ENCODE peak calls at places on chromosomes 13 and 19, in eight cellular contexts. J, P, F, Y, A, R, Z and S are unnamed samples.

GRCh38 chr19:35516310-35516709 is 2.9 kb upstream of the DMKN start:
- DNase-seq in P (no peak), Y (no peak), J (no peak), A (no peak), Z (no peak), F (no peak), R (no peak), S (no peak)

GRCh38 chr19:7550987-7551761 is 15.7 kb downstream of the PNPLA6 start:
- DNase-seq in R (no peak), Y (peak), A (peak), Z (no peak), F (no peak), J (peak), P (no peak), S (peak)

GRCh38 chr13:26050568-26051230 is 1.1 kb downstream of the SHISA2 start:
- DNase-seq in P (no peak), R (no peak), Z (no peak), F (no peak), J (no peak), Y (no peak), A (peak), S (peak)

GRCh38 chr13:50359779-50360178 is 344.5 kb downstream of the KCNRG start:
- DNase-seq in P (no peak), F (no peak), Y (no peak), J (no peak), R (no peak), Z (no peak), A (no peak), S (no peak)

GRCh38 chr13:102373221-102373620 is 28.6 kb downstream of the FGF14 start:
- DNase-seq in F (no peak), J (no peak), Y (no peak), Z (no peak), P (no peak), R (no peak), A (no peak), S (no peak)

GRCh38 chr19:38039966-38040365 is 133.0 kb downstream of the SIPA1L3 start:
- DNase-seq in F (no peak), Y (peak), A (no peak), R (peak), Z (peak), J (peak), P (no peak), S (peak)

GRCh38 chr19:35110974-35111373 is 4.6 kb upstream of the FXYD3 start:
- DNase-seq in Y (no peak), F (no peak), R (no peak), A (no peak), P (no peak), Z (no peak), J (no peak), S (no peak)

GRCh38 chr19:17219286-17219685 is 4.1 kb downstream of the USE1 start:
- DNase-seq in Y (no peak), F (no peak), R (no peak), A (no peak), Z (no peak), J (no peak), P (no peak), S (no peak)

GRCh38 chr19:5470264-5470671 is 15.1 kb downstream of the ZNRF4 start:
- DNase-seq in F (no peak), J (no peak), Z (no peak), R (no peak), P (no peak), Y (peak), A (peak), S (no peak)

GRCh38 chr19:18390075-18390909 is 4.3 kb downstream of the GDF15 start:
- DNase-seq in A (no peak), R (no peak), P (no peak), F (no peak), Z (peak), J (no peak), Y (no peak), S (no peak)

DNA sequence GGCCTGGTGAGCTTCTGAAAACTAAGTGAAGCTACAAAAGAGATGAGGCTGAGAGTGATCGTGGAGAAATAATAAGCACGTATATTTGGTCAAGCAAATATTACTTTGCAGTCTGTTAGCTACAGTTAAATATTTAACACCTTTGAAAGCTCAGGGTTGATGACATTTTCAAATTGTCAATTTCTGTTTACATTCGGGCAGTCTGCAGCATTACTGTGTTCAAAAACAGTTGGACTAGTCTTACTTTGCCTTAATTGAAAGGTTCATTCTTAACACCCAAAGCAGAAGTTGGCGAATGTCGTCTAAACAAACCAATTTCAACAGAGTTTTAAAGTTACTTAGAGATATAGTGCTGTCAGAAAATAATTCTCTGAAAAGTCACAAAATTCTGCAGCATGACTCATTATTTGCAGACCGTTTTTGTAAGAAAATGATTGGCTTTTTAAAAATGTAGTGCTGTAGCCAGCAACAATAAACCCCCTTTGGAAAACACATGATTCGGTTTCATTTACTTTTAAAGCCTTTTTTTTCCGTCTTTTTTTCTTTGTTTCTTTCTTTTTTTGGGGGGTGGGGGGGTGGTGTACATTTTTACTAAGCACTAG is 549.0 kb downstream of the GPC6 start:
- DNase-seq in Z (peak), A (no peak), F (no peak), P (no peak), J (peak), R (peak), Y (no peak), S (peak)
- TF ChIP-seq CTCF in Z (no peak), A (no peak), F (no peak), P (no peak), J (no peak), R (no peak), Y (no peak), S (no peak)

GRCh38 chr13:69524459-69525155 is 583.0 kb upstream of the ATXN8OS start:
- DNase-seq in A (no peak), F (no peak), Z (no peak), Y (no peak), R (no peak), P (no peak), J (no peak), S (peak)
- TF ChIP-seq CTCF in A (no peak), F (no peak), Z (no peak), Y (peak), R (no peak), P (no peak), J (peak), S (peak)

DNA sequence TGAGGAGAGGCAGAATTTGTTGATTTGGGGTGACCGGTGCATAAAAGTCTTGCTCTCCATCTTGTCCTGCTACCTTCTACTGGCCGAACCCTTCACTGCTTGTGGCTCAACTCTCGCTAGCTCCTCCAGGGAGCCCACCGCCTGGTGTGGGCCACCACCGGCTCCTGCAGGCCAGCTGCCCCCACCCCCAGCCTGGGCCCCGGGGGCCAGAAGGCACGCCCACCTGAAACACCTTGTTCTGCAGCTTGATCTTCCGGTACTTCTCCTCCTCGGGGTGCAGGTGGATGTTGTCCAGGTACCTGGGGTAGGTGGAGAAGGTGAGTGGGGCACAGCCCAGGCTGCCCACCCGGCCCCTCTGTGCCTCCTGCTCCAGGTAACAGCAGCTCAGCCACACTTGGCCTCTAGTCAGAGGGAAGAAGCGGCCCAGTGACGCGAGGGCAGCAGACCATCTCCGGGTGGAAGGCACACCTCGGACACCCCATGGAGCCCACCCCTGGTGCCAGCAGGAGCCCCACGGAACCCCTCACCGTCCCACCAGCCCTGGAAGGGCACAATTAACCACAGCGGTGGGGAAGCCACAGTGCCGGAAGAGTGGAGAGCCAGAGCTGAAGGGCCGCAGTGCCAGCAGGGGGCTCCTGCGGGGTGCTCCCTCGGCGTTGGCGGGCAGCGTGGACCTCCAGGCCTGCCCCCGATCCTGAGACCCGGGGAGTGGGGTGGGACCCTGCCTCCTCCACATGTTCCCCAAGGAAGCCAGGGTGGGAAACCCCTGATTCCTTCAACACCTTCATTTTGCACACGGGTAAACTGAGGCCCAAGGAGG is 10.1 kb downstream of the UBXN6 start:
- DNase-seq in P (no peak), R (no peak), A (no peak), F (no peak), J (no peak), Y (no peak), Z (no peak), S (no peak)
- TF ChIP-seq CTCF in P (no peak), R (no peak), A (no peak), F (no peak), J (no peak), Y (no peak), Z (no peak), S (no peak)

GRCh38 chr19:29429581-29429980 is 96.2 kb upstream of the VSTM2B start:
- DNase-seq in F (no peak), J (no peak), Z (no peak), R (no peak), P (no peak), Y (no peak), A (no peak), S (no peak)
- TF ChIP-seq CTCF in F (no peak), J (no peak), Z (no peak), R (no peak), P (no peak), Y (no peak), A (no peak), S (no peak)

GRCh38 chr19:22882797-22883196 is 50.7 kb downstream of the ZNF723 start:
- DNase-seq in A (no peak), Z (peak), J (peak), F (no peak), R (peak), P (peak), Y (no peak), S (peak)
- TF ChIP-seq CTCF in A (no peak), Z (no peak), J (peak), F (peak), R (peak), P (peak), Y (no peak), S (no peak)